ENCODE peak calls at places on chromosomes 16 and 17, in four cellular contexts. One of them, this sample, is unnamed. For H3K36me3 and H3K27me3, the result is how much of the 10 kb centered on the place peaks cover.

GRCh38 chr17:58321571-58322525 is 6.7 kb downstream of the TSPOAP1 start:
- DNase-seq in SK-N-SH: no peak
- DNase-seq in neuronal stem cell: no peak
- DNase-seq in heart right ventricle: no peak
- DNase-seq in this sample: no peak

GRCh38 chr16:63808730-63809129 is 1313.1 kb downstream of the CDH11 start:
- DNase-seq in heart right ventricle: no peak
- DNase-seq in neuronal stem cell: no peak
- DNase-seq in SK-N-SH: no peak
- DNase-seq in this sample: no peak

GRCh38 chr17:7742729-7743128 is 25.2 kb downstream of the DNAH2 start:
- DNase-seq in heart right ventricle: no peak
- DNase-seq in SK-N-SH: no peak
- DNase-seq in neuronal stem cell: no peak
- DNase-seq in this sample: no peak

GRCh38 chr16:88920618-88921602 is 54.5 kb upstream of the PABPN1L start:
- DNase-seq in heart right ventricle: peak
- DNase-seq in neuronal stem cell: no peak
- DNase-seq in SK-N-SH: peak
- DNase-seq in this sample: no peak

GRCh38 chr16:87233928-87234327 is 83.3 kb downstream of the C16orf95 start:
- DNase-seq in heart right ventricle: no peak
- DNase-seq in neuronal stem cell: no peak
- DNase-seq in SK-N-SH: no peak
- DNase-seq in this sample: no peak

GRCh38 chr16:81836279-81837054 is 57.4 kb downstream of the PLCG2 start:
- DNase-seq in heart right ventricle: no peak
- DNase-seq in SK-N-SH: no peak
- DNase-seq in neuronal stem cell: no peak
- DNase-seq in this sample: no peak

GRCh38 chr17:61159415-61159814 is 240.2 kb upstream of the TBX2 start:
- DNase-seq in heart right ventricle: no peak
- DNase-seq in neuronal stem cell: no peak
- DNase-seq in SK-N-SH: no peak
- DNase-seq in this sample: no peak

GRCh38 chr17:7479389-7480192 is at the start of gene ZBTB4:
- DNase-seq in neuronal stem cell: peak
- DNase-seq in heart right ventricle: peak
- DNase-seq in SK-N-SH: peak
- DNase-seq in this sample: peak

GRCh38 chr16:81293909-81294802 is 20.6 kb upstream of the GAN start:
- DNase-seq in SK-N-SH: no peak
- DNase-seq in heart right ventricle: no peak
- DNase-seq in neuronal stem cell: no peak
- DNase-seq in this sample: peak

GRCh38 chr16:14302399-14303181 is 231.5 kb downstream of the MRTFB start:
- DNase-seq in SK-N-SH: peak
- DNase-seq in heart right ventricle: peak
- DNase-seq in neuronal stem cell: no peak
- DNase-seq in this sample: no peak

GRCh38 chr16:29686740-29687327 is 7.9 kb downstream of the QPRT start:
- DNase-seq in heart right ventricle: no peak
- DNase-seq in SK-N-SH: no peak
- DNase-seq in neuronal stem cell: no peak
- DNase-seq in this sample: no peak

GRCh38 chr17:31371511-31372097 is 19.9 kb upstream of the RAB11FIP4 start:
- DNase-seq in neuronal stem cell: no peak
- DNase-seq in SK-N-SH: no peak
- DNase-seq in heart right ventricle: no peak
- DNase-seq in this sample: peak

GRCh38 chr17:78708510-78708973 is 73.5 kb downstream of the CYTH1 start:
- DNase-seq in neuronal stem cell: peak
- DNase-seq in heart right ventricle: peak
- DNase-seq in SK-N-SH: peak
- DNase-seq in this sample: peak

GRCh38 chr16:56119138-56119537 is 72.2 kb upstream of the GNAO1 start:
- DNase-seq in SK-N-SH: no peak
- DNase-seq in neuronal stem cell: no peak
- DNase-seq in heart right ventricle: no peak
- DNase-seq in this sample: no peak

GRCh38 chr17:18986541-18987229 is 17.9 kb downstream of the FAM83G start:
- DNase-seq in SK-N-SH: no peak
- DNase-seq in heart right ventricle: no peak
- DNase-seq in neuronal stem cell: no peak
- DNase-seq in this sample: no peak

GRCh38 chr17:56994009-56994792 is 16.3 kb downstream of the SCPEP1 start:
- DNase-seq in neuronal stem cell: no peak
- DNase-seq in SK-N-SH: no peak
- DNase-seq in heart right ventricle: no peak
- DNase-seq in this sample: peak

GRCh38 chr17:52157161-52157560 is 1.4 kb downstream of the CA10 start:
- DNase-seq in neuronal stem cell: no peak
- DNase-seq in SK-N-SH: peak
- DNase-seq in heart right ventricle: no peak
- DNase-seq in this sample: no peak

GRCh38 chr17:7367083-7367482 is 12.1 kb downstream of the TMEM95 start:
- DNase-seq in neuronal stem cell: no peak
- DNase-seq in heart right ventricle: no peak
- DNase-seq in SK-N-SH: no peak
- DNase-seq in this sample: no peak

GRCh38 chr17:39868554-39868942 is 546 bp downstream of the ZPBP2 start:
- DNase-seq in SK-N-SH: no peak
- DNase-seq in heart right ventricle: no peak
- DNase-seq in neuronal stem cell: no peak
- DNase-seq in this sample: no peak

GRCh38 chr16:25213709-25214416 is 2.9 kb upstream of the AQP8 start:
- DNase-seq in heart right ventricle: no peak
- DNase-seq in SK-N-SH: no peak
- DNase-seq in neuronal stem cell: no peak
- DNase-seq in this sample: no peak

GRCh38 chr17:42937712-42938596 is 26.3 kb downstream of the AARSD1 start:
- DNase-seq in neuronal stem cell: peak
- DNase-seq in SK-N-SH: peak
- DNase-seq in heart right ventricle: peak
- DNase-seq in this sample: peak

GRCh38 chr17:77441130-77441920 is 300.6 kb downstream of the SEC14L1 start:
- DNase-seq in heart right ventricle: no peak
- DNase-seq in neuronal stem cell: no peak
- DNase-seq in SK-N-SH: no peak
- DNase-seq in this sample: no peak

GRCh38 chr17:10032142-10032541 is 127.1 kb upstream of the RCVRN start:
- DNase-seq in neuronal stem cell: no peak
- DNase-seq in SK-N-SH: no peak
- DNase-seq in heart right ventricle: no peak
- DNase-seq in this sample: no peak

GRCh38 chr17:34378664-34379101 is 15.7 kb upstream of the CCL1 start:
- DNase-seq in heart right ventricle: no peak
- DNase-seq in SK-N-SH: no peak
- DNase-seq in neuronal stem cell: no peak
- DNase-seq in this sample: no peak

GRCh38 chr17:17545031-17545820 is 46.3 kb downstream of the PEMT start:
- DNase-seq in neuronal stem cell: no peak
- DNase-seq in heart right ventricle: no peak
- DNase-seq in SK-N-SH: no peak
- DNase-seq in this sample: no peak

GRCh38 chr17:62614142-62614541 is 13.3 kb upstream of the MRC2 start:
- DNase-seq in heart right ventricle: no peak
- DNase-seq in SK-N-SH: no peak
- DNase-seq in neuronal stem cell: no peak
- DNase-seq in this sample: no peak

GRCh38 chr16:56682703-56683397 is 580 bp downstream of the MT1X start:
- DNase-seq in neuronal stem cell: no peak
- DNase-seq in SK-N-SH: no peak
- DNase-seq in heart right ventricle: no peak
- DNase-seq in this sample: no peak

GRCh38 chr16:57818377-57819055 is 16.2 kb upstream of the KIFC3 start:
- DNase-seq in heart right ventricle: no peak
- DNase-seq in SK-N-SH: no peak
- DNase-seq in neuronal stem cell: no peak
- DNase-seq in this sample: no peak

GRCh38 chr16:3673201-3673600 is 18.7 kb downstream of the DNASE1 start:
- DNase-seq in SK-N-SH: no peak
- DNase-seq in neuronal stem cell: no peak
- DNase-seq in heart right ventricle: no peak
- DNase-seq in this sample: no peak

GRCh38 chr16:3677994-3678393 is 23.5 kb downstream of the DNASE1 start:
- DNase-seq in neuronal stem cell: no peak
- DNase-seq in SK-N-SH: no peak
- DNase-seq in heart right ventricle: no peak
- DNase-seq in this sample: no peak

GRCh38 chr16:3673676-3674377 is 19.3 kb downstream of the DNASE1 start:
- DNase-seq in SK-N-SH: no peak
- DNase-seq in heart right ventricle: no peak
- DNase-seq in neuronal stem cell: no peak
- DNase-seq in this sample: no peak

GRCh38 chr16:3674513-3675295 is 20.2 kb downstream of the DNASE1 start:
- DNase-seq in SK-N-SH: no peak
- DNase-seq in heart right ventricle: no peak
- DNase-seq in neuronal stem cell: no peak
- DNase-seq in this sample: no peak

DNA sequence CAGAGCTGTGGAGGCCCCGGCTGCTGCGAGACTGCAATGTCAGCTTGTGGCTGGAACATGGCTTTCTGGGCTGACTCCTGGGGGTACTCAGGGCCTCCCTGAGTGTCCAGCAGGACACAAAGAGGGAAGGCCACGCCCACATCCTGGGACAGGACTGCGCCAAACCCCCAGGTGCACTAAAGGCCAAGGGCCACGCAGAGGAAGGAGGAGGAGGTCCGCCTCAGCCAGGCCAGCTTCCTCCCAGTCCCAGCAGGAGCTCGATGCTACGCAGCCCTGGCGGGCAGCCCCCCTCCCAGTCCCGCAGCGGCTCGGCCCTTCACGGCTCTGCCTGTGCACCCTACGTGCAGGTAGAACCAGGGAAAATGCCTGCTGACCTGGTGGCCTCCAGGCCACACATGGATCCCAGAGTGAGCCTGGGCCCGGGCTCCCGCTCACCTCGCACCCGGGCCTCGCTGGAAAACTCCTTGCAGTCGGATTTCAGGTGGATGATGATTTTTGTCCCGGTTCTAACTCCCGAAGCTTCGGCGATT is 21.2 kb downstream of the DNASE1 start:
- DNase-seq in SK-N-SH: peak
- DNase-seq in heart right ventricle: no peak
- DNase-seq in neuronal stem cell: no peak
- DNase-seq in this sample: no peak
- H3K36me3 ChIP-seq in SK-N-SH: under half
- H3K36me3 ChIP-seq in heart right ventricle: half or more
- H3K36me3 ChIP-seq in neuronal stem cell: half or more
- H3K36me3 ChIP-seq in this sample: under half

DNA sequence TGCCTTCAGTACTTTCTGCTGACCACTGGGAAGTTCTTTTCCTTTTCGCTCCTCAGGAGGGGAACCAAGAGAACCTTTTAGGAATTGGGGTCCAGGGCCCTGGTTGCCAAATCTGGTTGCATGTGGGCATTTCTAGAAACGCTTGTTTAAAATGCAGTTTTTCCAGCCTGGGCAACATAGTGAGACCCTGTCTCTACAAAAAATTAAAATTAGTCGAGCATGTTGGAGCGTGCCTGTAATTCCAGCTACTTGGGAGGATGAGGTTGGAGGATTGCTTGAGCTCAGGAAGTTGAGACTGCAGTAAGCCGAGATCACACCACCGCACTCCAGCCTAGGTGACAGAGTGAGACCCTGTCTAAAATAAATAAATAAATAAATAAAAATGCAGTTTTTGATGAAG is 1.2 kb downstream of the PNPO start:
- DNase-seq in SK-N-SH: no peak
- DNase-seq in heart right ventricle: no peak
- DNase-seq in neuronal stem cell: no peak
- DNase-seq in this sample: no peak
- H3K4me3 ChIP-seq in SK-N-SH: peak
- H3K4me3 ChIP-seq in heart right ventricle: no peak
- H3K4me3 ChIP-seq in neuronal stem cell: peak
- H3K4me3 ChIP-seq in this sample: peak

GRCh38 chr17:75094871-75095399 is 7.2 kb downstream of the SLC16A5 start:
- DNase-seq in heart right ventricle: no peak
- DNase-seq in SK-N-SH: peak
- DNase-seq in neuronal stem cell: no peak
- DNase-seq in this sample: no peak
- H3K27me3 ChIP-seq in heart right ventricle: under half
- H3K27me3 ChIP-seq in SK-N-SH: under half
- H3K27me3 ChIP-seq in neuronal stem cell: under half
- H3K27me3 ChIP-seq in this sample: under half

GRCh38 chr16:84068041-84068440 is 25.4 kb upstream of the SLC38A8 start:
- DNase-seq in SK-N-SH: no peak
- DNase-seq in neuronal stem cell: no peak
- DNase-seq in heart right ventricle: no peak
- DNase-seq in this sample: no peak
- H3K36me3 ChIP-seq in SK-N-SH: half or more
- H3K36me3 ChIP-seq in neuronal stem cell: under half
- H3K36me3 ChIP-seq in heart right ventricle: half or more
- H3K36me3 ChIP-seq in this sample: under half

DNA sequence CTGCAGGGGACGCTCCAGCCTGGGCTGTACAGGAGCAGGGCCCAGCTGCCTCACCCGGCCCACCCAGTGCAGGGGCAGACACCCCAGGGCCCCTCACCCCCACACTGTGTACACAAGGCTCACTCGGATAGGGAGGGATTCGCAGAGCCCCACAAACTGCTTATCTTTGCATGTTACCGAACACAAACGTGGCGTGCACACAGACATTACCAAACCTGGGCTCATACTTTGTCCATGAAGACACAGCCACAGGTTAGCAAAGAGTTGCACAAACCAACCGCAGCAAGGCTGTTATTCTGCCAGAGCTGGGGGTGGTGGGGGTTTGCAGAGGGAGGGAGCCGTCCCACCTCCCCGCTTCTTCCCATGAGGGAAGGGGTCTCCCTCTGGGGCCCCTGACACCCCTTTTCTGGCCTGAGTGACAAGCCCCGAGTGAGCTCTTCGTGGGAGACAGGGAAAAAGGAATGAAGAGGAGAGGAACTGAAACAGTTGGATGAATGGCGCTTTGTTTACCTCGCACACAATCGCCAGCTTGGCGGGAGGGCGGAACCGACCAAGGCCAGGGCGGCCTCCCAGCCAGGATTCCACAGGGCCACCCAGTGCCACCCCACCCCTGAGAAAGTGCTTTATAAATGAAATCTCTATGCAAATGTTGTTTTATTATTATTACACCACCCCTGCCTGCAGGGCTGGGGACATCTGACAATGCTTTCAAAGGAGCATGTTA is 434 bp upstream of the CPSF4L start:
- DNase-seq in SK-N-SH: peak
- DNase-seq in neuronal stem cell: peak
- DNase-seq in heart right ventricle: no peak
- DNase-seq in this sample: peak
- H3K4me3 ChIP-seq in SK-N-SH: no peak
- H3K4me3 ChIP-seq in neuronal stem cell: no peak
- H3K4me3 ChIP-seq in heart right ventricle: no peak
- H3K4me3 ChIP-seq in this sample: no peak